ENCODE peak calls at places on chromosomes 16 and 17, in six cellular contexts. Y, Z, R, M, G and E are unnamed samples.
A peak's percentile ranks its signal among the peaks of the same experiment; 100 is the strongest.

GRCh38 chr16:17414421-17414820 is 56.3 kb downstream of the XYLT1 start:
- DNase-seq in R (no peak), M (no peak), G (peak; percentile 44), Z (no peak), Y (no peak), E (no peak)

GRCh38 chr17:78774956-78775571 is 7.0 kb downstream of the CYTH1 start:
- DNase-seq in Z (no peak), Y (no peak), R (no peak), M (peak; percentile 70), G (peak; percentile 38), E (no peak)

GRCh38 chr16:3074860-3075545 is 9.6 kb downstream of the IL32 start:
- DNase-seq in M (peak; percentile 93), Z (no peak), G (peak; percentile 80), R (peak; percentile 64), Y (no peak), E (no peak)

GRCh38 chr17:80110927-80111701 is 9.7 kb downstream of the GAA start:
- DNase-seq in Y (no peak), M (no peak), G (no peak), Z (no peak), R (no peak), E (no peak)

GRCh38 chr16:66166451-66166850 is 200.0 kb upstream of the CDH5 start:
- DNase-seq in Y (no peak), M (no peak), Z (no peak), G (no peak), R (no peak), E (no peak)

GRCh38 chr16:29825145-29826044 is 5.1 kb downstream of the MVP start:
- DNase-seq in M (no peak), Z (peak; percentile 80), G (peak; percentile 87), Y (no peak), R (peak; percentile 62), E (no peak)

GRCh38 chr17:56593073-56593740 is at the start of gene NOG:
- DNase-seq in Y (no peak), M (no peak), R (peak; percentile 68), Z (peak; percentile 77), G (peak; percentile 52), E (no peak)

GRCh38 chr17:71821512-71821911 is 299.3 kb upstream of the SOX9 start:
- DNase-seq in Y (no peak), G (no peak), M (no peak), R (no peak), Z (no peak), E (no peak)

GRCh38 chr17:14843086-14843795 is 421.9 kb downstream of the PMP22 start:
- DNase-seq in G (no peak), M (no peak), R (no peak), Y (no peak), Z (no peak), E (no peak)

GRCh38 chr17:28963841-28964240 is 12.5 kb upstream of the PHF12 start:
- DNase-seq in Y (no peak), G (no peak), R (no peak), Z (no peak), M (no peak), E (no peak)

GRCh38 chr17:49469831-49470568 is 25.1 kb upstream of the NGFR start:
- DNase-seq in M (no peak), Z (peak; percentile 52), R (peak; percentile 51), Y (no peak), G (no peak), E (no peak)

GRCh38 chr17:4130715-4131114 is 12.1 kb downstream of the ZZEF1 start:
- DNase-seq in Y (no peak), Z (peak; percentile 63), R (no peak), M (no peak), G (no peak), E (no peak)

GRCh38 chr17:29590979-29591736 is 1.7 kb upstream of the GIT1 start:
- DNase-seq in Z (peak; percentile 63), R (peak; percentile 74), Y (peak; percentile 67), M (no peak), G (no peak), E (no peak)

GRCh38 chr17:73575470-73576235 is 68.6 kb downstream of the SDK2 start:
- DNase-seq in M (no peak), Z (no peak), R (no peak), G (no peak), Y (no peak), E (no peak)

GRCh38 chr16:69762843-69763556 is 868 bp downstream of the WWP2 start:
- DNase-seq in M (peak; percentile 4), Z (peak; percentile 44), G (no peak), Y (peak; percentile 9), R (no peak), E (no peak)

GRCh38 chr17:35254107-35254802 is 11.4 kb downstream of the SLFN5 start:
- DNase-seq in R (no peak), Z (peak; percentile 86), M (no peak), Y (no peak), G (no peak), E (peak; percentile 22)

GRCh38 chr17:57608369-57609124 is 136.6 kb downstream of the CCDC182 start:
- DNase-seq in G (no peak), Y (no peak), M (no peak), R (no peak), Z (no peak), E (no peak)

GRCh38 chr17:8377422-8377821 is 918 bp upstream of the KRABD2 start:
- DNase-seq in Z (no peak), G (no peak), Y (no peak), M (no peak), R (no peak), E (no peak)

GRCh38 chr16:83813818-83814653 is 6.3 kb downstream of the HSBP1 start:
- DNase-seq in Y (peak; percentile 61), M (no peak), R (no peak), G (no peak), Z (peak; percentile 86), E (no peak)